ENCODE peak calls at places on chromosomes 13 and 19, in five cellular contexts. L is mesenchymal stem cell, B is H1, G is hepatocyte, Z is neural progenitor cell. R is an unnamed sample.

GRCh38 chr13:113023217-113023597 is 54.2 kb downstream of the MCF2L start:
- DNase-seq in L (peak; percentile 5), B (no peak), G (peak; percentile 67), Z (no peak), R (no peak)

GRCh38 chr19:23522431-23522830 is 127.2 kb upstream of the ZNF91 start:
- DNase-seq in L (no peak), B (no peak), G (no peak), Z (no peak), R (no peak)

GRCh38 chr19:2974342-2974932 is 2.9 kb upstream of the TLE6 start:
- DNase-seq in L (peak; percentile 48), B (no peak), G (peak; percentile 48), Z (peak; percentile 36), R (peak; percentile 14)

GRCh38 chr19:4059493-4059880 is 7.2 kb downstream of the ZBTB7A start:
- DNase-seq in L (no peak), B (no peak), G (peak; percentile 51), Z (no peak), R (no peak)

GRCh38 chr19:21430674-21431073 is 33.7 kb downstream of the ZNF493 start:
- DNase-seq in L (no peak), B (no peak), G (no peak), Z (no peak), R (no peak)

GRCh38 chr19:6723108-6723618 is 2.7 kb upstream of the C3 start:
- DNase-seq in L (peak; percentile 24), B (no peak), G (peak; percentile 60), Z (no peak), R (peak; percentile 22)

GRCh38 chr19:19405919-19406877 is 723 bp downstream of the GATAD2A start:
- DNase-seq in L (peak; percentile 66), B (peak; percentile 78), G (peak; percentile 75), Z (peak; percentile 80), R (peak; percentile 74)

GRCh38 chr19:2034729-2035589 is 16.1 kb downstream of the MKNK2 start:
- DNase-seq in L (peak; percentile 28), B (peak; percentile 97), G (peak; percentile 46), Z (peak; percentile 71), R (no peak)

GRCh38 chr13:38366954-38367645 is 17.4 kb downstream of the UFM1 start:
- DNase-seq in L (no peak), B (no peak), G (no peak), Z (no peak), R (peak; percentile 39)

GRCh38 chr19:35710784-35711723 is 6.7 kb downstream of the ZBTB32 start:
- DNase-seq in L (no peak), B (no peak), G (no peak), Z (no peak), R (no peak)

GRCh38 chr13:26706381-26706780 is 54.2 kb downstream of the GPR12 start:
- DNase-seq in L (no peak), B (no peak), G (no peak), Z (no peak), R (no peak)

GRCh38 chr19:33486936-33487793 is 34.4 kb downstream of the PEPD start:
- DNase-seq in L (no peak), B (no peak), G (no peak), Z (no peak), R (no peak)

GRCh38 chr19:45395524-45396388 is 9.1 kb downstream of the PPP1R13L start:
- DNase-seq in L (no peak), B (peak; percentile 85), G (no peak), Z (peak; percentile 66), R (no peak)

GRCh38 chr19:3061214-3062161 is 807 bp downstream of the TLE5 start:
- DNase-seq in L (no peak), B (no peak), G (peak; percentile 67), Z (no peak), R (peak; percentile 42)

GRCh38 chr13:44397766-44398223 is 24.2 kb downstream of the SERP2 start:
- DNase-seq in L (peak; percentile 82), B (no peak), G (no peak), Z (peak; percentile 10), R (no peak)

GRCh38 chr13:27878274-27878673 is 41.5 kb upstream of the PDX1 start:
- DNase-seq in L (no peak), B (no peak), G (no peak), Z (no peak), R (no peak)

GRCh38 chr13:41075034-41075433 is 13.7 kb downstream of the WBP4 start:
- DNase-seq in L (peak; percentile 52), B (no peak), G (peak; percentile 67), Z (peak; percentile 46), R (peak; percentile 9)

GRCh38 chr19:12938536-12939291 is at the start of gene CALR:
- DNase-seq in L (peak; percentile 58), B (no peak), G (peak; percentile 65), Z (peak; percentile 64), R (peak; percentile 24)

GRCh38 chr13:97435297-97435682 is 1.3 kb downstream of the RAP2A start:
- DNase-seq in L (no peak), B (no peak), G (no peak), Z (no peak), R (no peak)

GRCh38 chr19:30333291-30334065 is 38.7 kb upstream of the ZNF536 start:
- DNase-seq in L (no peak), B (no peak), G (no peak), Z (no peak), R (no peak)

GRCh38 chr19:44164327-44164672 is 600 bp upstream of the ZNF226 start:
- DNase-seq in L (no peak), B (no peak), G (no peak), Z (peak; percentile 2), R (no peak)

GRCh38 chr13:46778095-46778494 is 18.9 kb downstream of the ESD start:
- DNase-seq in L (no peak), B (no peak), G (no peak), Z (no peak), R (no peak)

GRCh38 chr19:3506384-3507340 is 551 bp downstream of the FZR1 start:
- DNase-seq in L (peak; percentile 38), B (no peak), G (peak; percentile 50), Z (peak; percentile 47), R (no peak)

GRCh38 chr13:28339419-28339818 is 155.5 kb downstream of the FLT1 start:
- DNase-seq in L (peak; percentile 47), B (no peak), G (no peak), Z (no peak), R (peak; percentile 67)

GRCh38 chr19:30479657-30480056 is 107.5 kb downstream of the ZNF536 start:
- DNase-seq in L (no peak), B (no peak), G (no peak), Z (no peak), R (no peak)

GRCh38 chr13:30133976-30134375 is 173.4 kb downstream of the KATNAL1 start:
- DNase-seq in L (peak; percentile 81), B (no peak), G (no peak), Z (no peak), R (no peak)

GRCh38 chr19:56167064-56167578 is 8.7 kb upstream of the GALP start:
- DNase-seq in L (peak; percentile 11), B (no peak), G (peak; percentile 42), Z (peak; percentile 71), R (no peak)

GRCh38 chr13:113448545-113448884 is 4.8 kb downstream of the ADPRHL1 start:
- DNase-seq in L (no peak), B (no peak), G (no peak), Z (no peak), R (no peak)

GRCh38 chr13:34151885-34152284 is 333.9 kb downstream of the RFC3 start:
- DNase-seq in L (no peak), B (no peak), G (peak; percentile 19), Z (peak; percentile 43), R (no peak)

GRCh38 chr13:51313619-51314018 is 25.9 kb upstream of the SERPINE3 start:
- DNase-seq in L (no peak), B (no peak), G (no peak), Z (no peak), R (no peak)

GRCh38 chr13:51318876-51319275 is 20.6 kb upstream of the SERPINE3 start:
- DNase-seq in L (no peak), B (no peak), G (no peak), Z (no peak), R (no peak)

GRCh38 chr13:51315658-51316057 is 23.8 kb upstream of the SERPINE3 start:
- DNase-seq in L (no peak), B (no peak), G (no peak), Z (peak; percentile 20), R (peak; percentile 46)

GRCh38 chr13:51318015-51318414 is 21.5 kb upstream of the SERPINE3 start:
- DNase-seq in L (no peak), B (no peak), G (no peak), Z (no peak), R (no peak)

GRCh38 chr13:51317262-51317661 is 22.2 kb upstream of the SERPINE3 start:
- DNase-seq in L (no peak), B (no peak), G (no peak), Z (no peak), R (peak; percentile 72)
- H3K4me1 ChIP-seq in L (peaks cover 6% of the 10 kb centered on the region), B (peaks cover 4% of the 10 kb centered on the region), G (no peaks in the 10 kb centered on the region), Z (peaks cover 32% of the 10 kb centered on the region), R (no peaks in the 10 kb centered on the region)

GRCh38 chr13:25241007-25241406 is 46.3 kb downstream of the MTMR6 start:
- DNase-seq in L (no peak), B (no peak), G (no peak), Z (no peak), R (no peak)
- H2AFZ ChIP-seq in L (no peak overlapping the region), B (no peak overlapping the region), G (no peak overlapping the region), Z (no peak overlapping the region), R (no peak overlapping the region)

GRCh38 chr19:46978470-46978869 is 41.2 kb upstream of the NPAS1 start:
- DNase-seq in L (no peak), B (no peak), G (no peak), Z (no peak), R (no peak)

GRCh38 chr19:46979103-46979769 is 40.4 kb upstream of the NPAS1 start:
- DNase-seq in L (no peak), B (no peak), G (no peak), Z (no peak), R (no peak)

GRCh38 chr19:46981296-46981695 is 38.3 kb upstream of the NPAS1 start:
- DNase-seq in L (no peak), B (no peak), G (no peak), Z (no peak), R (no peak)

GRCh38 chr19:46979770-46980105 is 39.9 kb upstream of the NPAS1 start:
- DNase-seq in L (no peak), B (no peak), G (no peak), Z (peak; percentile 47), R (no peak)

DNA sequence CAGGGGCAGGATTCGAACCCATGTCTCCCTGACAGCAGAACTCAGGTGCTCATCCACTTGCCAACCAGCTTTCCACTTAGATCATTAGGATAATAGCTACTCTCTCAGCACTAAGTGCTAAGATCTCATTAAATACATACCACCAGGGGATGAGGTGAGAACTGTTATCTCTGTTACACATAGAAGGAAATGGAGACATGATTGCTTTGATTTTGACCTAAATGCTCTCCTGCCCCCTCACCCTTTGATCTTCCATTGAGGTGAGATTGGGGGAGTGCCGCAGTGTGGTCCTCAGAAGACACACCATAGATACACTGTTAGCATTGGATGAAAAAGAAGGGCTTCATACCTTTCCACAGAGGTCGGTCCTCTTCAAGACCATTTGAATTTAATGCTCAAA is 38.9 kb upstream of the NPAS1 start:
- DNase-seq in L (no peak), B (no peak), G (no peak), Z (no peak), R (no peak)
- H3K27ac ChIP-seq in L (no peak overlapping the region), B (no peak overlapping the region), G (no peak overlapping the region), Z (peak overlapping the region; percentile 3), R (no peak overlapping the region)

DNA sequence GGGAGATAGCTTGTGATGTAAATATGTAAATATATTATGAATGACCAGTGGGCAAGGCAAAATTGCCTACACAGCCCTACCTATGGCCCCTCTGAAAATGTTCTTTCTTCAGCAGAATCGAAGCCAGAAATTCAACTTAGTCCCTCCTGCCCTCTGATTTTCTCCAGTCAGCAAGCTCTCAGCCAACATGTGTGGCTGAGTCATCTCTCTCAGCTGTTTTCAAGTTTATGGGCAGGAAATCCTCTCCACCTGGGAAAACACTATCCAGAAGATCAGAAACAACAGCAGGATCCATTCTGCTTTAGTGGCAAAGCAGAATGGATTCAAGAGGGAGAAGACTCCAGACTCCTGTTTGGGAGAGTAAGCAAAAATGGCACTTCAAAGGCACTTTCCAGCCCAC is 8.9 kb upstream of the ZNF527 start:
- DNase-seq in L (peak; percentile 11), B (no peak), G (no peak), Z (no peak), R (peak; percentile 55)
- H3K4me1 ChIP-seq in L (no peaks in the 10 kb centered on the region), B (no peaks in the 10 kb centered on the region), G (no peaks in the 10 kb centered on the region), Z (no peaks in the 10 kb centered on the region), R (no peaks in the 10 kb centered on the region)

R was measured in fibroblast of lung.